ENCODE peak calls at places on chromosomes 5 and 9, in six cellular contexts. U is SK-MEL-5; M is activated CD4-positive, alpha-beta T cell treated with anti-CD3 and anti-CD28 coated beads for 36 hours; O is head of caudate nucleus; I is lung; H is AG04450. J is an unnamed sample.

GRCh38 chr5:40587284-40587882 is 92.3 kb upstream of the PTGER4 start:
- DNase-seq in M (no peak), O (no peak), I (no peak), H (no peak), U (no peak), J (no peak)

GRCh38 chr9:109310486-109310901 is 10.4 kb downstream of the EPB41L4B start:
- DNase-seq in U (no peak), I (no peak), O (no peak), M (no peak), H (no peak), J (no peak)

GRCh38 chr5:136528481-136528880 is 163.1 kb upstream of the TRPC7 start:
- DNase-seq in H (no peak), M (no peak), U (no peak), I (no peak), O (no peak), J (no peak)

GRCh38 chr5:14149672-14150053 is 6.5 kb downstream of the TRIO start:
- DNase-seq in M (no peak), O (no peak), H (no peak), I (no peak), U (peak), J (no peak)

GRCh38 chr9:132797861-132798659 is 80.0 kb downstream of the AK8 start:
- DNase-seq in M (no peak), H (no peak), O (no peak), U (peak), I (no peak), J (no peak)

GRCh38 chr5:81755320-81755719 is 4.4 kb upstream of the SSBP2 start:
- DNase-seq in U (peak), M (no peak), I (peak), H (peak), O (no peak), J (peak)

GRCh38 chr5:149015126-149015525 is 47.7 kb downstream of the SH3TC2 start:
- DNase-seq in U (peak), O (no peak), M (no peak), H (no peak), I (no peak), J (peak)

GRCh38 chr9:128192601-128193371 is 1.4 kb upstream of the CIZ1 start:
- DNase-seq in U (peak), H (no peak), I (peak), O (peak), M (peak), J (peak)

GRCh38 chr9:113973963-113974413 is 97.9 kb downstream of the ZNF618 start:
- DNase-seq in M (no peak), U (no peak), H (no peak), O (peak), I (peak), J (peak)

GRCh38 chr5:147098233-147098790 is 136.5 kb upstream of the STK32A start:
- DNase-seq in M (peak), U (peak), H (no peak), O (peak), I (no peak), J (peak)

GRCh38 chr9:131739192-131739961 is 499 bp downstream of the RAPGEF1 start:
- DNase-seq in I (no peak), M (peak), H (no peak), U (no peak), O (peak), J (no peak)

GRCh38 chr5:179791881-179792611 is 1.7 kb upstream of the LTC4S start:
- DNase-seq in O (peak), M (no peak), H (no peak), I (no peak), U (no peak), J (no peak)

GRCh38 chr5:27855491-27855890 is 817.1 kb upstream of the CDH9 start:
- DNase-seq in I (no peak), M (no peak), U (no peak), O (no peak), H (no peak), J (peak)

GRCh38 chr5:143262393-143263174 is 140.9 kb downstream of the NR3C1 start:
- DNase-seq in O (no peak), U (no peak), I (no peak), M (no peak), H (peak), J (peak)

GRCh38 chr9:36892279-36892678 is 141.8 kb downstream of the PAX5 start:
- DNase-seq in I (no peak), H (no peak), U (no peak), M (no peak), O (no peak), J (no peak)

GRCh38 chr5:126988021-126988569 is 42.3 kb downstream of the MARCHF3 start:
- DNase-seq in O (no peak), U (no peak), I (no peak), M (peak), H (no peak), J (no peak)

GRCh38 chr9:114434878-114435311 is 47.1 kb upstream of the AKNA start:
- DNase-seq in H (no peak), M (peak), I (no peak), O (peak), U (peak), J (peak)

GRCh38 chr9:3502560-3503398 is 23.0 kb downstream of the RFX3 start:
- DNase-seq in I (no peak), O (no peak), M (no peak), H (no peak), U (no peak), J (no peak)

GRCh38 chr5:9546973-9547947 is 1.4 kb upstream of the SEMA5A start:
- DNase-seq in M (no peak), H (peak), O (peak), I (peak), U (peak), J (peak)

GRCh38 chr9:121294866-121295661 is 27.1 kb downstream of the GSN start:
- DNase-seq in U (no peak), O (peak), H (no peak), I (no peak), M (no peak), J (no peak)

GRCh38 chr5:181223729-181224389 is 778 bp downstream of the TRIM41 start:
- DNase-seq in M (peak), O (no peak), U (peak), H (no peak), I (no peak), J (no peak)

GRCh38 chr9:93861736-93862358 is 93.3 kb downstream of the BARX1 start:
- DNase-seq in O (no peak), H (no peak), M (no peak), U (no peak), I (no peak), J (no peak)

GRCh38 chr5:14250094-14250777 is 107.1 kb downstream of the TRIO start:
- DNase-seq in I (no peak), M (no peak), H (peak), U (peak), O (peak), J (peak)

GRCh38 chr9:12503606-12504122 is 189.5 kb upstream of the TYRP1 start:
- DNase-seq in U (no peak), O (no peak), I (no peak), H (no peak), M (no peak), J (no peak)

GRCh38 chr5:72226950-72227349 is 93.1 kb downstream of the MRPS27 start:
- DNase-seq in H (no peak), M (no peak), O (peak), I (no peak), U (no peak), J (no peak)

GRCh38 chr9:16352791-16353401 is 517.6 kb downstream of the BNC2 start:
- DNase-seq in O (no peak), M (no peak), H (no peak), U (no peak), I (no peak), J (no peak)

GRCh38 chr9:36922548-36922947 is 111.5 kb downstream of the PAX5 start:
- DNase-seq in M (no peak), I (no peak), U (no peak), O (no peak), H (no peak), J (peak)

GRCh38 chr5:137070521-137070920 is 428.6 kb downstream of the SPOCK1 start:
- DNase-seq in U (no peak), O (no peak), M (no peak), I (no peak), H (no peak), J (no peak)

GRCh38 chr5:102312586-102312985 is 16.5 kb upstream of the SLCO4C1 start:
- DNase-seq in U (no peak), I (no peak), M (no peak), O (no peak), H (no peak), J (no peak)

GRCh38 chr9:93960971-93961841 is 6.1 kb upstream of the BARX1 start:
- DNase-seq in M (no peak), O (no peak), I (no peak), H (no peak), U (no peak), J (no peak)

GRCh38 chr9:137162505-137163100 is 7.2 kb downstream of the LRRC26 start:
- DNase-seq in O (no peak), I (no peak), H (no peak), M (peak), U (peak), J (no peak)

GRCh38 chr5:15452030-15452429 is 48.0 kb upstream of the FBXL7 start:
- DNase-seq in I (no peak), O (no peak), U (no peak), H (no peak), M (no peak), J (no peak)

GRCh38 chr9:3292311-3292710 is 233.5 kb downstream of the RFX3 start:
- DNase-seq in U (no peak), O (no peak), H (peak), I (no peak), M (no peak), J (no peak)

J was measured in A172.